ENCODE peak calls at places on chromosomes 5 and 9, in seven cellular contexts. B is mammary epithelial cell, Z is Panc1, Q is foreskin fibroblast, C is MG63, D is transverse colon, K is IMR-90. E is an unnamed sample.

GRCh38 chr5:50658243-50658642 is 8.2 kb upstream of the PARP8 start:
- DNase-seq in B (no peak), Z (no peak), Q (no peak), C (no peak), D (no peak), K (no peak), E (no peak)

GRCh38 chr5:116157902-116158301 is 73.1 kb downstream of the COMMD10 start:
- DNase-seq in B (no peak), Z (no peak), Q (no peak), C (no peak), D (no peak), K (no peak), E (no peak)

GRCh38 chr5:168865973-168866372 is 286.8 kb upstream of the PANK3 start:
- DNase-seq in B (no peak), Z (no peak), Q (peak; percentile 67), C (no peak), D (no peak), K (no peak), E (no peak)

GRCh38 chr9:135515083-135515511 is 6.1 kb upstream of the LCN1 start:
- DNase-seq in B (no peak), Z (no peak), Q (no peak), C (no peak), D (no peak), K (no peak), E (no peak)

GRCh38 chr5:143588933-143589662 is 185.6 kb upstream of the NR3C1 start:
- DNase-seq in B (no peak), Z (no peak), Q (no peak), C (no peak), D (no peak), K (no peak), E (no peak)

GRCh38 chr5:157603333-157604190 is 28.0 kb upstream of the ADAM19 start:
- DNase-seq in B (peak; percentile 97), Z (peak; percentile 61), Q (peak; percentile 63), C (peak; percentile 78), D (no peak), K (peak; percentile 93), E (peak; percentile 88)

GRCh38 chr5:132365213-132365612 is 4.3 kb upstream of the SLC22A5 start:
- DNase-seq in B (peak; percentile 79), Z (no peak), Q (peak; percentile 34), C (peak; percentile 62), D (no peak), K (peak; percentile 74), E (peak; percentile 85)

GRCh38 chr5:8060235-8061139 is 191.5 kb downstream of the MTRR start:
- DNase-seq in B (no peak), Z (no peak), Q (no peak), C (no peak), D (no peak), K (no peak), E (no peak)

GRCh38 chr5:145680169-145680568 is 155.0 kb downstream of the PRELID2 start:
- DNase-seq in B (no peak), Z (no peak), Q (no peak), C (no peak), D (no peak), K (no peak), E (peak; percentile 5)

GRCh38 chr5:75167345-75167744 is 69.3 kb downstream of the ANKRD31 start:
- DNase-seq in B (peak; percentile 6), Z (no peak), Q (peak; percentile 2), C (no peak), D (no peak), K (no peak), E (peak; percentile 12)

GRCh38 chr9:94084314-94084713 is at the start of gene PTPDC1:
- DNase-seq in B (peak; percentile 9), Z (no peak), Q (peak; percentile 83), C (peak; percentile 15), D (no peak), K (peak; percentile 89), E (peak; percentile 92)

GRCh38 chr9:93711002-93711401 is 134.6 kb downstream of the PHF2 start:
- DNase-seq in B (no peak), Z (no peak), Q (no peak), C (no peak), D (no peak), K (no peak), E (no peak)

GRCh38 chr9:20684865-20685696 is 1.0 kb downstream of the FOCAD start:
- DNase-seq in B (peak; percentile 69), Z (no peak), Q (peak; percentile 82), C (no peak), D (no peak), K (peak; percentile 89), E (peak; percentile 85)

GRCh38 chr9:37904647-37905505 is 949 bp upstream of the SLC25A51 start:
- DNase-seq in B (peak; percentile 24), Z (no peak), Q (peak; percentile 67), C (no peak), D (no peak), K (peak; percentile 32), E (peak; percentile 78)

GRCh38 chr9:91001146-91001611 is 199.6 kb downstream of the SYK start:
- DNase-seq in B (peak; percentile 100), Z (no peak), Q (peak; percentile 89), C (peak; percentile 65), D (no peak), K (peak; percentile 61), E (peak; percentile 49)

GRCh38 chr9:17003576-17004240 is 131.1 kb upstream of the CNTLN start:
- DNase-seq in B (no peak), Z (no peak), Q (peak; percentile 87), C (peak; percentile 86), D (no peak), K (peak; percentile 83), E (peak; percentile 68)

GRCh38 chr9:88745281-88746001 is 210.5 kb downstream of the NXNL2 start:
- DNase-seq in B (no peak), Z (no peak), Q (peak; percentile 97), C (no peak), D (peak; percentile 34), K (peak; percentile 95), E (peak; percentile 75)

GRCh38 chr5:84870369-84870768 is 485.7 kb upstream of the EDIL3 start:
- DNase-seq in B (no peak), Z (no peak), Q (no peak), C (no peak), D (no peak), K (no peak), E (no peak)

GRCh38 chr5:76622973-76623596 is at the start of gene F2RL2:
- DNase-seq in B (no peak), Z (no peak), Q (peak; percentile 89), C (peak; percentile 68), D (no peak), K (peak; percentile 93), E (peak; percentile 83)

GRCh38 chr9:74639112-74639511 is 142.0 kb downstream of the RORB start:
- DNase-seq in B (no peak), Z (no peak), Q (no peak), C (no peak), D (no peak), K (no peak), E (no peak)

GRCh38 chr9:135819905-135820304 is 87.4 kb downstream of the CAMSAP1 start:
- DNase-seq in B (no peak), Z (no peak), Q (no peak), C (no peak), D (no peak), K (no peak), E (no peak)

GRCh38 chr5:34570721-34571379 is 85.3 kb upstream of the RAI14 start:
- DNase-seq in B (peak; percentile 16), Z (no peak), Q (peak; percentile 85), C (peak; percentile 56), D (no peak), K (peak; percentile 75), E (peak; percentile 76)

DNA sequence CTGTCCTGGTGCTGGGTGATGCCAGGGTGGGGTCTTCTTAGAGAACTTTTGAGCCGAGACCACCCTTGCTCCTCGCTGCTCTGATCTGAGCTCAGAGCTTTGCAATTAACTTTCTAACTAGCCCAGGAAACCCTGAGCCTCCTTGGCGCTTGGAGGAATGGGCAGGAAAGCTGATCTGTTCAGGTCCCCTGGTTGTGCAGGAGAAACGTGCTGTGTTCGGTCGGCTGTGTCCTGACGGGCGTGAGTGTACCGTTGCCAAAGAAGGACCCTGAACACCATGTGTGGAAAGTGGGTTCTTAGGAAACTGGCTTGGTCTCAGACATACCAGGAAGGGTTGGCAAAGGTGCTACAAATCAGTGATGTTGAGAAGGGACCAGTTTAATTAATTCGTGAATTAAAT is 1.8 kb downstream of the TCF7 start:
- DNase-seq in B (no peak), Z (no peak), Q (no peak), C (no peak), D (no peak), K (no peak), E (no peak)
- H3K4me3 ChIP-seq in B (no peak overlapping the region), Z (peak overlapping the region; percentile 3), Q (no peak overlapping the region), C (no peak overlapping the region), D (peak overlapping the region; percentile 72), K (no peak overlapping the region), E (no peak overlapping the region)

GRCh38 chr9:136957461-136957860 is 5.4 kb downstream of the LCN12 start:
- DNase-seq in B (no peak), Z (no peak), Q (no peak), C (no peak), D (no peak), K (no peak), E (no peak)
- H3K4me3 ChIP-seq in B (no peak overlapping the region), Z (no peak overlapping the region), Q (no peak overlapping the region), C (no peak overlapping the region), D (no peak overlapping the region), K (no peak overlapping the region), E (no peak overlapping the region)

GRCh38 chr9:129562917-129563316 is 58.0 kb downstream of the C9orf50 start:
- DNase-seq in B (no peak), Z (no peak), Q (no peak), C (no peak), D (no peak), K (no peak), E (no peak)
- H3K4me3 ChIP-seq in B (no peak overlapping the region), Z (no peak overlapping the region), Q (no peak overlapping the region), C (no peak overlapping the region), D (no peak overlapping the region), K (no peak overlapping the region), E (no peak overlapping the region)

GRCh38 chr5:73638344-73639095 is 12.5 kb downstream of the ARHGEF28 start:
- DNase-seq in B (peak; percentile 71), Z (peak; percentile 83), Q (peak; percentile 68), C (no peak), D (no peak), K (peak; percentile 78), E (peak; percentile 92)
- H3K4me3 ChIP-seq in B (no peak overlapping the region), Z (peak overlapping the region; percentile 32), Q (no peak overlapping the region), C (no peak overlapping the region), D (no peak overlapping the region), K (no peak overlapping the region), E (no peak overlapping the region)

E was measured in choroid plexus epithelial cell.